ENCODE peak calls at places on chromosomes 4 and X, in seven cellular contexts. A is lung microvascular endothelial cell; K is posterior cingulate gyrus; S is NCI-H1092 treated with DMSO at 0.1 percent for 48 hours; V is activated T-helper 1 cell treated with anti-CD3 and anti-CD28 coated beads, Interleukin-2, amount 50 U/mL, for 16 hours; B is NCI-H1436; N is RCC 7860. T is an unnamed sample.

GRCh38 chr4:78058591-78059523 is 1.7 kb downstream of the FRAS1 start:
- DNase-seq in V (no peak), K (peak), B (peak), A (peak), N (no peak), S (peak), T (no peak)

GRCh38 chrX:151984328-151984727 is 9.9 kb upstream of the GABRE start:
- DNase-seq in N (peak), A (peak), S (no peak), V (no peak), B (no peak), K (no peak), T (no peak)

GRCh38 chr4:56622176-56622575 is 58.9 kb downstream of the HOPX start:
- DNase-seq in N (no peak), V (no peak), K (no peak), S (no peak), A (no peak), B (no peak), T (no peak)

GRCh38 chr4:152052431-152053057 is 291.7 kb upstream of the GATB start:
- DNase-seq in N (no peak), S (no peak), V (no peak), B (no peak), A (no peak), K (no peak), T (no peak)

GRCh38 chr4:109985993-109986640 is 73.4 kb downstream of the EGF start:
- DNase-seq in N (no peak), S (no peak), K (no peak), B (no peak), A (no peak), V (no peak), T (no peak)

GRCh38 chr4:3303445-3303824 is 10.6 kb downstream of the RGS12 start:
- DNase-seq in S (no peak), N (no peak), B (no peak), V (no peak), A (no peak), K (no peak), T (no peak)

GRCh38 chrX:13985697-13986435 is 43.8 kb downstream of the GEMIN8 start:
- DNase-seq in A (no peak), K (no peak), B (no peak), V (no peak), N (no peak), S (no peak), T (no peak)

GRCh38 chr4:1396806-1397455 is 9.3 kb downstream of the NKX1-1 start:
- DNase-seq in A (no peak), K (no peak), N (no peak), B (no peak), S (no peak), V (no peak), T (no peak)

GRCh38 chrX:151880895-151881294 is 31.8 kb upstream of the MAGEA4 start:
- DNase-seq in A (no peak), V (no peak), K (no peak), S (no peak), B (no peak), N (no peak), T (no peak)

GRCh38 chr4:87121332-87122065 is 98.9 kb downstream of the KLHL8 start:
- DNase-seq in N (peak), V (no peak), K (no peak), A (peak), B (no peak), S (no peak), T (no peak)

GRCh38 chr4:176320976-176321361 is 1.2 kb downstream of the SPCS3 start:
- DNase-seq in K (no peak), B (no peak), A (peak), S (no peak), N (no peak), V (no peak), T (no peak)

GRCh38 chrX:37409278-37409677 is 60.1 kb downstream of the PRRG1 start:
- DNase-seq in B (no peak), S (no peak), N (no peak), V (no peak), K (no peak), A (no peak), T (no peak)

T was measured in anterior cingulate cortex.